ENCODE peak calls at places on chromosomes 5 and 9, in four cellular contexts. One of them, this sample, is unnamed.

GRCh38 chr9:27152398-27152715 is 43.3 kb downstream of the TEK start:
- DNase-seq in OCI-M1: no peak
- DNase-seq in mammary epithelial cell: no peak
- DNase-seq in substantia nigra: no peak
- DNase-seq in this sample: no peak

GRCh38 chr9:89869774-89870173 is 265.0 kb downstream of the GADD45G start:
- DNase-seq in substantia nigra: no peak
- DNase-seq in OCI-M1: no peak
- DNase-seq in mammary epithelial cell: no peak
- DNase-seq in this sample: no peak

GRCh38 chr5:6739603-6740002 is 26.4 kb downstream of the TENT4A start:
- DNase-seq in substantia nigra: no peak
- DNase-seq in OCI-M1: no peak
- DNase-seq in mammary epithelial cell: no peak
- DNase-seq in this sample: no peak

GRCh38 chr5:155082401-155082800 is 68.8 kb downstream of the KIF4B start:
- DNase-seq in mammary epithelial cell: peak
- DNase-seq in substantia nigra: no peak
- DNase-seq in OCI-M1: no peak
- DNase-seq in this sample: peak

GRCh38 chr5:69238760-69239251 is 4.1 kb downstream of the CDK7 start:
- DNase-seq in OCI-M1: no peak
- DNase-seq in substantia nigra: no peak
- DNase-seq in mammary epithelial cell: peak
- DNase-seq in this sample: peak

GRCh38 chr5:39517800-39518199 is 93.0 kb upstream of the DAB2 start:
- DNase-seq in OCI-M1: no peak
- DNase-seq in substantia nigra: no peak
- DNase-seq in mammary epithelial cell: peak
- DNase-seq in this sample: peak

GRCh38 chr5:172647341-172648007 is 6.4 kb downstream of the NEURL1B start:
- DNase-seq in mammary epithelial cell: no peak
- DNase-seq in substantia nigra: no peak
- DNase-seq in OCI-M1: no peak
- DNase-seq in this sample: no peak

GRCh38 chr5:160923927-160924705 is 72.1 kb upstream of the ATP10B start:
- DNase-seq in mammary epithelial cell: peak
- DNase-seq in OCI-M1: no peak
- DNase-seq in substantia nigra: no peak
- DNase-seq in this sample: no peak

GRCh38 chr9:37617837-37618236 is 25.4 kb upstream of the TOMM5 start:
- DNase-seq in substantia nigra: no peak
- DNase-seq in mammary epithelial cell: no peak
- DNase-seq in OCI-M1: no peak
- DNase-seq in this sample: peak

GRCh38 chr9:136596219-136596616 is 50.4 kb upstream of the NOTCH1 start:
- DNase-seq in mammary epithelial cell: no peak
- DNase-seq in substantia nigra: no peak
- DNase-seq in OCI-M1: no peak
- DNase-seq in this sample: no peak

GRCh38 chr5:14365831-14366435 is 215.7 kb upstream of the OTULINL start:
- DNase-seq in mammary epithelial cell: peak
- DNase-seq in substantia nigra: no peak
- DNase-seq in OCI-M1: no peak
- DNase-seq in this sample: no peak

GRCh38 chr9:72557549-72557948 is 36.1 kb downstream of the TMC1 start:
- DNase-seq in substantia nigra: no peak
- DNase-seq in OCI-M1: peak
- DNase-seq in mammary epithelial cell: peak
- DNase-seq in this sample: peak

GRCh38 chr9:89175739-89176360 is 2.8 kb downstream of the SHC3 start:
- DNase-seq in substantia nigra: no peak
- DNase-seq in mammary epithelial cell: no peak
- DNase-seq in OCI-M1: no peak
- DNase-seq in this sample: no peak

GRCh38 chr5:59489551-59489950 is 404.0 kb downstream of the PDE4D start:
- DNase-seq in OCI-M1: no peak
- DNase-seq in mammary epithelial cell: peak
- DNase-seq in substantia nigra: no peak
- DNase-seq in this sample: no peak

This sample was measured in AG20443.